ENCODE peak calls at places on chromosomes 1 and 21, in eight cellular contexts. N, L, T, S, W, J, I and G are unnamed samples.

GRCh38 chr1:108817016-108817415 is 39.9 kb downstream of the AKNAD1 start:
- DNase-seq in J (peak), N (no peak), I (no peak), S (no peak), W (no peak), T (no peak), L (no peak), G (no peak)

GRCh38 chr1:9115656-9116205 is 13.2 kb downstream of the GPR157 start:
- DNase-seq in L (no peak), J (no peak), S (peak), I (no peak), T (no peak), W (no peak), N (no peak), G (no peak)

GRCh38 chr1:193019442-193020026 is 39.6 kb downstream of the UCHL5 start:
- DNase-seq in L (peak), N (no peak), T (no peak), W (no peak), J (no peak), I (no peak), S (peak), G (peak)

GRCh38 chr1:66271216-66271903 is 262.6 kb upstream of the SGIP1 start:
- DNase-seq in N (no peak), S (peak), I (peak), J (peak), T (peak), W (peak), L (no peak), G (peak)

GRCh38 chr1:178310685-178311105 is 186.1 kb downstream of the CLEC20A start:
- DNase-seq in N (no peak), J (peak), T (no peak), S (peak), I (no peak), W (no peak), L (no peak), G (peak)

GRCh38 chr1:6245086-6245868 is 1.3 kb downstream of the HES3 start:
- DNase-seq in J (peak), S (peak), W (peak), L (peak), T (peak), N (peak), I (peak), G (no peak)

GRCh38 chr1:111542187-111542586 is 38.8 kb upstream of the ADORA3 start:
- DNase-seq in T (no peak), N (no peak), W (no peak), S (no peak), L (no peak), J (peak), I (no peak), G (no peak)

GRCh38 chr1:227775841-227776240 is 39.6 kb upstream of the PRSS38 start:
- DNase-seq in S (no peak), L (no peak), W (no peak), N (no peak), I (no peak), T (no peak), J (no peak), G (no peak)

GRCh38 chr1:191700922-191701321 is 457.3 kb upstream of the RGS18 start:
- DNase-seq in N (no peak), I (no peak), L (no peak), J (no peak), S (no peak), W (no peak), T (no peak), G (no peak)

GRCh38 chr1:12386130-12386529 is 156.3 kb downstream of the VPS13D start:
- DNase-seq in W (peak), I (no peak), L (no peak), N (peak), J (no peak), S (peak), T (no peak), G (no peak)

GRCh38 chr1:116934586-116935207 is 25.0 kb downstream of the PTGFRN start:
- DNase-seq in L (no peak), W (no peak), J (no peak), S (no peak), I (no peak), T (no peak), N (no peak), G (no peak)

GRCh38 chr21:15088483-15088882 is 23.7 kb upstream of the NRIP1 start:
- DNase-seq in T (no peak), I (no peak), S (no peak), N (no peak), L (no peak), W (no peak), J (no peak), G (no peak)